ENCODE peak calls at places on chromosome 19, in eight cellular contexts. M is gastrocnemius medialis, Z is lower leg skin, T is right lobe of liver, Q is stomach, K is Peyer's patch, B is transverse colon, R is A549. G is an unnamed sample.

GRCh38 chr19:21023901-21024300 is 3.4 kb downstream of the ZNF430 start:
- DNase-seq in M (no peak), Z (no peak), T (no peak), Q (no peak), K (no peak), B (no peak), R (no peak), G (no peak)

GRCh38 chr19:8445488-8446001 is 770 bp downstream of the HNRNPM start:
- DNase-seq in M (peak), Z (peak), T (peak), Q (peak), K (peak), B (peak), R (no peak), G (peak)

GRCh38 chr19:41156207-41156606 is 36.8 kb upstream of the CYP2S1 start:
- DNase-seq in M (no peak), Z (no peak), T (no peak), Q (no peak), K (no peak), B (no peak), R (no peak), G (no peak)

GRCh38 chr19:42441047-42441440 is 1.7 kb downstream of the CXCL17 start:
- DNase-seq in M (no peak), Z (no peak), T (no peak), Q (peak), K (no peak), B (no peak), R (no peak), G (no peak)

GRCh38 chr19:56139847-56140582 is 1.1 kb upstream of the ZNF444 start:
- DNase-seq in M (no peak), Z (no peak), T (no peak), Q (no peak), K (no peak), B (no peak), R (no peak), G (no peak)

GRCh38 chr19:41427647-41428480 is 690 bp upstream of the B3GNT8 start:
- DNase-seq in M (no peak), Z (no peak), T (no peak), Q (no peak), K (peak), B (peak), R (no peak), G (no peak)

GRCh38 chr19:40646564-40647254 is 43.7 kb downstream of the NUMBL start:
- DNase-seq in M (no peak), Z (no peak), T (no peak), Q (no peak), K (no peak), B (no peak), R (peak), G (no peak)

GRCh38 chr19:2051771-2052704 is 994 bp upstream of the MKNK2 start:
- DNase-seq in M (peak), Z (no peak), T (peak), Q (peak), K (peak), B (peak), R (no peak), G (no peak)

DNA sequence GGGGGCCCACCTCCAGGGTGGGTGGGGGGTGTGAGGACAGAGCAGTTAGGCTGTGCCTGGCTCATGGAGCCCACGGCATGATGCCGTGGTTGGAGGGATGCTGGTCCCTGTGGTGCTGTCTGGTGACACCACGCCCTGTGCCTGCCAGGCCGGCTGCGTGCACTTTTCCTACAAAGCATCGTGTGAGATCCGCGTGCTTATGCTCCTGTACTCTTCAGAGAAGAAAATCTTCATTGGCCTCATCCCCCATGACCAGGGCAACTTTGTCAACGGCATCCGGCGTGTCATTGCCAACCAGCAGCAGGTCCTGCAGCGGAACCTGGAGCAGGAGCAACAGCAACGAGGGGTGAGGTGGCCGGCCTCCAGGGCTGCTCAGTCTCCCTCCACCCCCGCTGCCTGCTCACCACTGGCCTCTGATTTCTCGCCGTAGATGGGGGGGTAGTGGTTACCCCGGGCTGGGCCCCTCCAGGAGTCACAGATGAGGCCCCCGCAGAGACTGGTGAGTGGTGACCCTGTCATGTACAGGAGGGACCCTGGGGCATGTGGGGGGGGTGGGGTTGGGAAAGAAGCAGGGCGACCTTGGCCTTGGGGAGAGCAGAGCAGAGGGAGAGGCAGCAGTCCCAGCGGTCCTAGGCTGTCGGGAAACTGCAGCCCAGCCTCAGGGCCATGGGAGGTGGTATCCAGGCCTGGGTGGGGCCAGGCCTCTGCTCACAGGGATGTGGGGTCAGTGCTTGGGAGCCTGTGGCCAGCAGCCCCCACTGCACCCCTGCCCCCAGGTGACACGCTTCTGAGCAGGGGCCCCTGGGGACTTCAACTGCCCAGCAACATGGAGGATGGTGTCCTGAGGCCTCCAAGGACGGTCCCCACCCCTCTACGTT is 7.3 kb downstream of the PNKP start:
- DNase-seq in M (no peak), Z (no peak), T (no peak), Q (no peak), K (no peak), B (no peak), R (no peak), G (no peak)
- TF ChIP-seq POLR2A in M (no peak), Z (no peak), T (no peak), Q (no peak), K (no peak), B (no peak), R (no peak), G (no peak)

GRCh38 chr19:17580470-17581000 is 25.1 kb downstream of the COLGALT1 start:
- DNase-seq in M (no peak), Z (no peak), T (no peak), Q (no peak), K (no peak), B (no peak), R (no peak), G (no peak)

GRCh38 chr19:17579523-17580244 is 24.2 kb downstream of the COLGALT1 start:
- DNase-seq in M (peak), Z (peak), T (peak), Q (no peak), K (peak), B (peak), R (peak), G (peak)

GRCh38 chr19:17584132-17584531 is 28.7 kb downstream of the COLGALT1 start:
- DNase-seq in M (no peak), Z (no peak), T (no peak), Q (no peak), K (no peak), B (no peak), R (no peak), G (no peak)

GRCh38 chr19:17581211-17581874 is 25.9 kb downstream of the COLGALT1 start:
- DNase-seq in M (no peak), Z (no peak), T (no peak), Q (no peak), K (no peak), B (no peak), R (no peak), G (no peak)

DNA sequence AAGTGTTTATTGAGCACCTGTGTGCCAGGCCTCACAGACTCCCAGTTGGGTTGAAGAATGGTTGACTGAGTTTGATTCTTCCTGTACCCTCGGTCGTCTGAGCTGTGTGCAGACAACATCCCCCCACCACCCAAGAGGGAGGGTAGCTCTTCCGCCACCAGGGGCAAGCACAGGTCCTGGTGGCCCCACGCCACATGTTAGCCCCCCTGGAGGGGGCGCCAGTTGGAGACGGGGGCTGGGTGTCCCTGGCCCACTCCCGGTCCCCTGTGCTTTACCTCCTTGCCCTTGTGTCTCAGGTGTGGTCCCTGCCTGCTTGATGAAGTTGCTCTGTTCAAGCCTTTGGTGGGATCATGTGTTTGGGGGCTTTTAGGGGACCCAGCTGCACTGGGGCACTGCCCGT is 27.2 kb downstream of the COLGALT1 start:
- DNase-seq in M (no peak), Z (no peak), T (no peak), Q (no peak), K (no peak), B (no peak), R (no peak), G (no peak)
- TF ChIP-seq POLR2A in M (no peak), Z (no peak), T (no peak), Q (no peak), K (no peak), B (no peak), R (no peak), G (no peak)

DNA sequence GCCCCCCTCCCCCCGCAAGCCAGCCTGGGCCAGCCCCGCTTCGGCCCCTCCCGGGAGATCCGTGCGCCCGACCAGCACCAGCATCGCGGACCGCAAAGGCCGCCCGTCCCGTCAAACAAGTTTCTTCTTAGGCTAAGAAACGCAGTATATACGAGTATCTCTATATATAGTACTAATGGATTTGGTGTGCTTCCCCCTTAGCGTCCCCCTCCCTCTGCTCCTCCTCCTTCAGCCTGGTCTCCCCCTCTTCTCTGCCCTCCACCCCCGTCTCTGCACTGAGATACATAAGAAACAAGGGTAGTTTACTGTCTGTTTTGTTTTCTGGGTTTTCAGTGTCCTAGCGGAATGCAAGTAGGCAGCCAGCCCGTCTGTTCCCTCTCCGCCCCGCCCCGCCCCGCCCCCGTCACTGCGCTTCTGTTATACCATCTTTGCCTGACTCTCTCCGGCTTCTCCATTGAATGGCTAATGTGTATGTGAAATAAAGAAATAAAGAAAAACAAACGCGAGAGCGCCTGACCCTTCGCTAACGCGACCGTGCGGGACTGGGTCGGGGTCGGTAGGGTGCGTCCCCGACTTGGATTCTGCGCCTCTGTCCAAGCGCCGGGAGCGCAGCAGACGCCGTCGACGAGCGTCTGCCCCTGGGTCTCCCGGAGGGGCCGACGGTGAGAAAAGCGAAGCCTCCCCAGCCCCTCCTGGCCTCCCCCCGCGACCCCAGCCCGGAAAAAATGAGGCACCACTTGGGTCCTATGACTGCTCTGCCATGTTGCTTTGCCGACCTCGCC is 4.2 kb downstream of the LYL1 start:
- DNase-seq in M (no peak), Z (no peak), T (no peak), Q (no peak), K (peak), B (no peak), R (no peak), G (no peak)
- TF ChIP-seq POLR2A in M (no peak), Z (no peak), T (no peak), Q (no peak), K (no peak), B (no peak), R (no peak), G (no peak)

DNA sequence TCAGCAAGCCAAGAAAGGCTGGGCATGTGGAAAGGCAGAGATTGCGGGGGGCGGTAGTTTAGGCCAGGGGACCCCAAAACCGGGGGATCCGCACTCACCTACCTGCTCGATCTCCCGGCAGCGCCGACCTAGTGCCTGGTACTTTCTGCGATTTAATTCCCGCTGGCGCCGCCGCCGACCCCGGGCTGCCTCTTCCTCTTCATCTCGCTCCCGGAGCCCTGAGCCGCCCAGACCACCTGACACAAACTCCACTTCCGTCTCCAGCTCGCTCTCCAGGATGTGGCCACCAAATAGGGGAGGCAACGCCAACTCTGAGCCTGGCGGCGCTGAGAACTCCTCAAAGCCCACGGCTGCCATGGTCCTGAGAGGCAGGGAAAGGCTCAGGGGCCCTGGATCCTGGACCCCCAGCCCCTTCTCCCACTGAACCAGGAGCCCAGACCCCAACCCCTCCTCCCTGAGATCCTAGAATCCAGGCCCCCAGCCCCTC is 1.1 kb downstream of the TFPT start:
- DNase-seq in M (no peak), Z (no peak), T (peak), Q (peak), K (peak), B (peak), R (no peak), G (no peak)
- TF ChIP-seq POLR2A in M (no peak), Z (no peak), T (no peak), Q (no peak), K (no peak), B (no peak), R (no peak), G (peak)

GRCh38 chr19:47341734-47342133 is 7.4 kb upstream of the DHX34 start:
- DNase-seq in M (no peak), Z (no peak), T (no peak), Q (no peak), K (no peak), B (no peak), R (no peak), G (no peak)

GRCh38 chr19:47344425-47344824 is 4.7 kb upstream of the DHX34 start:
- DNase-seq in M (no peak), Z (no peak), T (no peak), Q (no peak), K (no peak), B (no peak), R (no peak), G (no peak)

GRCh38 chr19:47339196-47339880 is 7.4 kb downstream of the C5AR2 start:
- DNase-seq in M (no peak), Z (no peak), T (no peak), Q (no peak), K (no peak), B (no peak), R (no peak), G (no peak)

GRCh38 chr19:47343194-47343802 is 5.8 kb upstream of the DHX34 start:
- DNase-seq in M (no peak), Z (no peak), T (no peak), Q (no peak), K (no peak), B (no peak), R (no peak), G (no peak)

DNA sequence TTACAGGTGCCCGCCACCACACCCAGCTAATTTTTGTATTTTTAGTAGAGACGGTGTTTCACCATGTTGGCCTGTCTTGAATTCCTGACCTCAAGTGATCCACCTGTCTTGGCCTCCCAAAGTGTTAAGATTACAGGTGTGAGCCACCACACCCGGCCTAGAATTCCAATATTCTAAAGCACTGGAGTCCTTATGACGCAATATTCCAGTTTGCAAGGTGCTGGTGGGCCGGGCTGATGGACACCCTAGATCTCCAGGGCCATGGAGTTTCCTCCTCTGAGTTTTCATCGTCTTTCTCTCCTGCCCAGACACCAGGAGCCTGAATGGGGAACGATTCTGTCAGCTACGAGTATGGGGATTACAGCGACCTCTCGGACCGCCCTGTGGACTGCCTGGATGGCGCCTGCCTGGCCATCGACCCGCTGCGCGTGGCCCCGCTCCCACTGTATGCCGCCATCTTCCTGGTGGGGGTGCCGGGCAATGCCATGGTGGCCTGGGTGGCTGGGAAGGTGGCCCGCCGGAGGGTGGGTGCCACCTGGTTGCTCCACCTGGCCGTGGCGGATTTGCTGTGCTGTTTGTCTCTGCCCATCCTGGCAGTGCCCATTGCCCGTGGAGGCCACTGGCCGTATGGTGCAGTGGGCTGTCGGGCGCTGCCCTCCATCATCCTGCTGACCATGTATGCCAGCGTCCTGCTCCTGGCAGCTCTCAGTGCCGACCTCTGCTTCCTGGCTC is 8.5 kb upstream of the DHX34 start:
- DNase-seq in M (no peak), Z (no peak), T (no peak), Q (no peak), K (no peak), B (no peak), R (no peak), G (no peak)
- TF ChIP-seq POLR2A in M (no peak), Z (no peak), T (no peak), Q (no peak), K (no peak), B (no peak), R (no peak), G (no peak)

GRCh38 chr19:48479686-48480085 is 10.5 kb downstream of the CYTH2 start:
- DNase-seq in M (no peak), Z (no peak), T (no peak), Q (no peak), K (no peak), B (no peak), R (no peak), G (no peak)

GRCh38 chr19:48481191-48481500 is 12.0 kb downstream of the CYTH2 start:
- DNase-seq in M (no peak), Z (no peak), T (no peak), Q (no peak), K (no peak), B (no peak), R (no peak), G (no peak)

GRCh38 chr19:48481846-48482639 is 12.9 kb downstream of the CYTH2 start:
- DNase-seq in M (no peak), Z (no peak), T (no peak), Q (no peak), K (no peak), B (no peak), R (no peak), G (no peak)

GRCh38 chr19:48480151-48480475 is 10.9 kb downstream of the CYTH2 start:
- DNase-seq in M (peak), Z (no peak), T (no peak), Q (peak), K (peak), B (peak), R (no peak), G (no peak)

DNA sequence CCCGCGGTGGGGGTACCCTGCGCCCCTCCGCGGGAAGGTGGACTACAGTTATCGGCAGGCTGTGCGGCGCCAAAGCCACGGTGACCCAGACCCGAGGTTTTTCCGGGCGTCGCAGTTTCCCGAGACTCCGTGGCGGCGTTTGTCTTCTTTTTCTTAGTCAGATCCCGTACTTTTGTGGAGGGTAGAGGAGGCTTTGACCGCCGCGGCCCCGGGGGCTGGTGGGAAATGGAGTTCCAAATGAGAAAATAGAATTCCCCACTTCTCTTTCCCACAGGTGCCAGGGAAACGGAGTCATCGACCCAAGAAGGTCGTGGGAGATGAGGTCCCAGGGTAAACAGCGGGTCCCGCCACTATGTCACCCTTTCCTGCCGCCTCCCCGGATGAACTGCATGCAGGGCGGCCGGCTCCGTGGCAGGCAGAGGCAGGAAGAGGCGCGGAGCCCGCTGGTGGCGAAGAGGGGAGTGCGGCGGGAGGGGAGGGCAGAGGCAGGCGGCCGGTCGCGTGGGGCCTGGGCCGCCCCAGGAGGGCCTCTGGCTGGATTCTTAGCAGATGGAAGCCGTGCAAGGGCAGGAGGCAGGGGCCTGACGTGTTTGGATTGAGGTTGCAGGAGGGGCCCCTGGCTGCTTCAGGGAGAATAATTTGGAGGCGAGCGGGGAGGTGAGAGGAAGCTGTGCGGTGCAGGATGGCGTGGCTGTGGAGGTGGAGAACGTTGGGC is 11.5 kb downstream of the CYTH2 start:
- DNase-seq in M (no peak), Z (no peak), T (peak), Q (no peak), K (peak), B (peak), R (no peak), G (no peak)
- TF ChIP-seq POLR2A in M (peak), Z (no peak), T (no peak), Q (no peak), K (no peak), B (peak), R (no peak), G (no peak)

GRCh38 chr19:37691881-37692504 is 27.6 kb downstream of the ZNF607 start:
- DNase-seq in M (peak), Z (peak), T (peak), Q (peak), K (peak), B (peak), R (no peak), G (no peak)
- TF ChIP-seq POLR2A in M (no peak), Z (no peak), T (no peak), Q (no peak), K (no peak), B (peak), R (no peak), G (no peak)

GRCh38 chr19:13117772-13118423 is at the start of gene NACC1:
- DNase-seq in M (peak), Z (peak), T (peak), Q (peak), K (peak), B (peak), R (peak), G (peak)
- TF ChIP-seq POLR2A in M (no peak), Z (no peak), T (no peak), Q (no peak), K (no peak), B (no peak), R (no peak), G (peak)

GRCh38 chr19:6737284-6737872 is at the start of gene GPR108:
- DNase-seq in M (peak), Z (peak), T (peak), Q (peak), K (peak), B (peak), R (peak), G (peak)
- TF ChIP-seq POLR2A in M (peak), Z (no peak), T (peak), Q (no peak), K (peak), B (peak), R (no peak), G (no peak)